ENCODE peak calls at places on chromosomes 6 and 20, in seven cellular contexts. Y, G, M, E, N, W and K are unnamed samples.

GRCh38 chr6:5869676-5870075 is 137.0 kb downstream of the NRN1 start:
- DNase-seq in Y (no peak), G (no peak), M (no peak), E (no peak), N (no peak), W (no peak), K (no peak)

GRCh38 chr6:971981-972640 is 279.2 kb upstream of the EXOC2 start:
- DNase-seq in Y (no peak), G (no peak), M (no peak), E (no peak), N (no peak), W (no peak), K (no peak)

GRCh38 chr6:829646-830045 is 136.7 kb upstream of the EXOC2 start:
- DNase-seq in Y (no peak), G (no peak), M (no peak), E (no peak), N (no peak), W (no peak), K (no peak)

GRCh38 chr20:21303061-21303871 is at the start of gene XRN2:
- DNase-seq in Y (peak; percentile 88), G (peak; percentile 97), M (peak; percentile 98), E (peak; percentile 98), N (peak; percentile 95), W (peak; percentile 96), K (peak; percentile 95)

GRCh38 chr6:157222201-157222981 is 100.9 kb downstream of the TMEM242 start:
- DNase-seq in Y (no peak), G (no peak), M (no peak), E (no peak), N (no peak), W (no peak), K (peak; percentile 47)

GRCh38 chr6:35302604-35303218 is 5.1 kb downstream of the DEF6 start:
- DNase-seq in Y (no peak), G (peak; percentile 82), M (peak; percentile 74), E (peak; percentile 61), N (peak; percentile 12), W (no peak), K (peak; percentile 89)

GRCh38 chr20:42610070-42610469 is 579.6 kb downstream of the PTPRT start:
- DNase-seq in Y (no peak), G (no peak), M (no peak), E (no peak), N (no peak), W (no peak), K (no peak)

GRCh38 chr6:22045261-22045912 is 251.4 kb downstream of the PRL start:
- DNase-seq in Y (no peak), G (no peak), M (no peak), E (no peak), N (no peak), W (no peak), K (no peak)

GRCh38 chr6:134060491-134061106 is 8.2 kb upstream of the SLC2A12 start:
- DNase-seq in Y (peak; percentile 66), G (no peak), M (no peak), E (no peak), N (peak; percentile 90), W (no peak), K (no peak)

GRCh38 chr6:29675561-29675960 is 5.4 kb downstream of the ZFP57 start:
- DNase-seq in Y (no peak), G (no peak), M (no peak), E (no peak), N (no peak), W (no peak), K (no peak)

GRCh38 chr6:107704377-107705013 is 119.6 kb downstream of the SCML4 start:
- DNase-seq in Y (peak; percentile 52), G (no peak), M (no peak), E (no peak), N (peak; percentile 31), W (peak; percentile 38), K (peak; percentile 45)

GRCh38 chr20:53677447-53678314 is 84.0 kb upstream of the ZNF217 start:
- DNase-seq in Y (no peak), G (peak; percentile 64), M (peak; percentile 55), E (no peak), N (peak; percentile 56), W (no peak), K (peak; percentile 31)

GRCh38 chr20:46226602-46227001 is 81.7 kb downstream of the CDH22 start:
- DNase-seq in Y (peak; percentile 39), G (no peak), M (peak; percentile 9), E (no peak), N (peak; percentile 12), W (no peak), K (no peak)

GRCh38 chr6:136579800-136580199 is 29.6 kb upstream of the MAP7 start:
- DNase-seq in Y (no peak), G (no peak), M (no peak), E (no peak), N (no peak), W (no peak), K (no peak)

GRCh38 chr20:3786126-3786484 is 435 bp downstream of the CENPB start:
- DNase-seq in Y (peak; percentile 56), G (peak; percentile 56), M (peak; percentile 71), E (no peak), N (peak; percentile 69), W (peak; percentile 61), K (peak; percentile 64)

GRCh38 chr20:40676466-40676865 is 12.6 kb downstream of the MAFB start:
- DNase-seq in Y (no peak), G (no peak), M (no peak), E (no peak), N (no peak), W (no peak), K (no peak)

GRCh38 chr6:1614767-1615650 is 5.3 kb downstream of the FOXC1 start:
- DNase-seq in Y (no peak), G (no peak), M (peak; percentile 74), E (no peak), N (no peak), W (no peak), K (no peak)

GRCh38 chr20:12056836-12057235 is 139.1 kb downstream of the BTBD3 start:
- DNase-seq in Y (peak; percentile 9), G (no peak), M (no peak), E (no peak), N (peak; percentile 33), W (no peak), K (no peak)

GRCh38 chr6:61809004-61809595 is 476.9 kb downstream of the KHDRBS2 start:
- DNase-seq in Y (peak; percentile 1), G (no peak), M (no peak), E (no peak), N (no peak), W (peak; percentile 20), K (no peak)

GRCh38 chr20:46293084-46293483 is 15.2 kb downstream of the CDH22 start:
- DNase-seq in Y (peak; percentile 49), G (no peak), M (no peak), E (no peak), N (peak; percentile 42), W (no peak), K (no peak)

GRCh38 chr6:114862809-114863208 is 520.0 kb upstream of the HS3ST5 start:
- DNase-seq in Y (no peak), G (no peak), M (no peak), E (no peak), N (peak; percentile 0), W (no peak), K (no peak)

GRCh38 chr20:6058684-6059295 is 4.9 kb upstream of the LRRN4 start:
- DNase-seq in Y (peak; percentile 25), G (no peak), M (no peak), E (no peak), N (peak; percentile 30), W (no peak), K (no peak)

GRCh38 chr6:113873043-113873667 is 16.0 kb downstream of the MARCKS start:
- DNase-seq in Y (no peak), G (peak; percentile 88), M (peak; percentile 68), E (peak; percentile 73), N (no peak), W (peak; percentile 19), K (no peak)

GRCh38 chr6:119020597-119021561 is 57.6 kb downstream of the FAM184A start:
- DNase-seq in Y (no peak), G (no peak), M (no peak), E (no peak), N (no peak), W (no peak), K (no peak)

GRCh38 chr6:69026243-69026642 is 391.2 kb downstream of the ADGRB3 start:
- DNase-seq in Y (peak; percentile 38), G (no peak), M (no peak), E (no peak), N (peak; percentile 85), W (no peak), K (no peak)

DNA sequence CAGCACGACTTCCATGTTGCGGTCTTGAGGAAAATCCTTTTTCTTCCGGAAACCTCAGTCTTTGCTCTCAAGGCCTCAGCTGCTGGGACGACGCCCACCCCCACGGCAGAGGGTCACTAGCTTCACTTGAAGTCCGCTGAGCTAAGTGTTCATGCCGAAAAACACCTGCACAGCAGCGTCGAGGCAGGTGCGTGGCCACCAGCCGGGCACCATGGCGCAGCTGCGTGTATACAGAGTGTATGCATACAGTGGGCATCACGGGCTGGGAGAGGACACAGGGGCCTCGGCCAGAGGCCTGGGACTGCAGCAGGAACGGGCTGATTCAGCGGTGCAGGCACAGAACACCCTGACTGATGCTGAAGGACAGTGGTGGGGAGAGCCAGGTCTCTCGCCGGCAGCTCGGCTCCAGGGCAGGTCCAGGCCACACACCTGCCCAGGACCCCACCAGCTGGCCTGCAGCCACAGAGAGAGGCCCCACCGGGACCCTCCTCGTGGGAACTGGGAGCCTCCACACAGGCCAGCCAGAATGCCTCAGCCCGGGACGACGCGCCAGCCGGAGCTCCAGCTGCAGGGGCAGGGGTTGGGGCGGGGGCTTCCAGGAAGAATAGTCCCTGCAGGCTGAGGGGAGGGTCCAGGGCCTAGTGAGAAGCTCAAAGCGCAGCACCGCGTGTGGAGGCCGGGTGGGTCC is 20.0 kb downstream of the KCNQ2 start:
- DNase-seq in Y (no peak), G (no peak), M (no peak), E (no peak), N (no peak), W (no peak), K (no peak)
- H3K27me3 ChIP-seq in Y (peaks cover 16% of the 10 kb centered on the region), G (peaks cover 79% of the 10 kb centered on the region), M (no peaks in the 10 kb centered on the region), E (peaks cover 74% of the 10 kb centered on the region), N (peaks cover 16% of the 10 kb centered on the region), W (peaks cover 15% of the 10 kb centered on the region), K (peaks cover 11% of the 10 kb centered on the region)

GRCh38 chr6:30687659-30688431 is 1.4 kb upstream of the PPP1R18 start:
- DNase-seq in Y (no peak), G (no peak), M (peak; percentile 75), E (peak; percentile 73), N (peak; percentile 41), W (peak; percentile 47), K (no peak)
- H3K27me3 ChIP-seq in Y (no peaks in the 10 kb centered on the region), G (no peaks in the 10 kb centered on the region), M (no peaks in the 10 kb centered on the region), E (no peaks in the 10 kb centered on the region), N (no peaks in the 10 kb centered on the region), W (no peaks in the 10 kb centered on the region), K (no peaks in the 10 kb centered on the region)

GRCh38 chr20:38673731-38674177 is 50.5 kb upstream of the SLC32A1 start:
- DNase-seq in Y (no peak), G (no peak), M (no peak), E (no peak), N (peak; percentile 13), W (no peak), K (no peak)
- H3K27me3 ChIP-seq in Y (no peaks in the 10 kb centered on the region), G (peaks cover 60% of the 10 kb centered on the region), M (no peaks in the 10 kb centered on the region), E (peaks cover 43% of the 10 kb centered on the region), N (peaks cover 8% of the 10 kb centered on the region), W (peaks cover 22% of the 10 kb centered on the region), K (peaks cover 7% of the 10 kb centered on the region)

GRCh38 chr20:58235010-58235409 is 6.6 kb upstream of the ANKRD60 start:
- DNase-seq in Y (no peak), G (no peak), M (no peak), E (no peak), N (no peak), W (no peak), K (no peak)
- H3K27me3 ChIP-seq in Y (no peaks in the 10 kb centered on the region), G (peaks cover 5% of the 10 kb centered on the region), M (no peaks in the 10 kb centered on the region), E (no peaks in the 10 kb centered on the region), N (no peaks in the 10 kb centered on the region), W (no peaks in the 10 kb centered on the region), K (no peaks in the 10 kb centered on the region)

GRCh38 chr6:24219670-24220069 is 93.7 kb downstream of the NRSN1 start:
- DNase-seq in Y (no peak), G (no peak), M (no peak), E (no peak), N (no peak), W (no peak), K (no peak)
- H3K27me3 ChIP-seq in Y (no peaks in the 10 kb centered on the region), G (no peaks in the 10 kb centered on the region), M (no peaks in the 10 kb centered on the region), E (no peaks in the 10 kb centered on the region), N (no peaks in the 10 kb centered on the region), W (no peaks in the 10 kb centered on the region), K (no peaks in the 10 kb centered on the region)